ENCODE peak calls at places on chromosomes 11 and 22, in six cellular contexts. One of them, this sample, is unnamed.

GRCh38 chr11:2789791-2790580 is 90.2 kb upstream of the KCNQ1OT1 start:
- DNase-seq in neuronal stem cell: no peak
- DNase-seq in mesendoderm: no peak
- DNase-seq in H1: no peak
- DNase-seq in mesenchymal stem cell: no peak
- DNase-seq in H9: no peak
- DNase-seq in this sample: no peak

GRCh38 chr11:115500547-115501503 is 3.4 kb downstream of the CADM1 start:
- DNase-seq in neuronal stem cell: peak
- DNase-seq in mesendoderm: peak
- DNase-seq in H1: no peak
- DNase-seq in mesenchymal stem cell: no peak
- DNase-seq in H9: no peak
- DNase-seq in this sample: no peak

GRCh38 chr22:42080287-42080686 is 787 bp downstream of the SMDT1 start:
- DNase-seq in neuronal stem cell: no peak
- DNase-seq in mesendoderm: peak
- DNase-seq in H1: no peak
- DNase-seq in mesenchymal stem cell: peak
- DNase-seq in H9: no peak
- DNase-seq in this sample: peak

GRCh38 chr11:103907548-103908455 is 128.6 kb upstream of the DDI1 start:
- DNase-seq in neuronal stem cell: no peak
- DNase-seq in mesendoderm: no peak
- DNase-seq in H1: no peak
- DNase-seq in mesenchymal stem cell: peak
- DNase-seq in H9: no peak
- DNase-seq in this sample: peak

GRCh38 chr11:128463386-128463829 is 124.0 kb downstream of the ETS1 start:
- DNase-seq in neuronal stem cell: no peak
- DNase-seq in mesendoderm: peak
- DNase-seq in H1: no peak
- DNase-seq in mesenchymal stem cell: peak
- DNase-seq in H9: no peak
- DNase-seq in this sample: peak

GRCh38 chr11:10600570-10601248 is 32.2 kb upstream of the LYVE1 start:
- DNase-seq in neuronal stem cell: no peak
- DNase-seq in mesendoderm: no peak
- DNase-seq in H1: no peak
- DNase-seq in mesenchymal stem cell: no peak
- DNase-seq in H9: no peak
- DNase-seq in this sample: no peak

GRCh38 chr11:96200243-96200642 is 142.8 kb downstream of the MAML2 start:
- DNase-seq in neuronal stem cell: no peak
- DNase-seq in mesendoderm: peak
- DNase-seq in H1: no peak
- DNase-seq in mesenchymal stem cell: peak
- DNase-seq in H9: no peak
- DNase-seq in this sample: peak

GRCh38 chr22:31143038-31143437 is 2.7 kb upstream of the PLA2G3 start:
- DNase-seq in neuronal stem cell: no peak
- DNase-seq in mesendoderm: no peak
- DNase-seq in H1: no peak
- DNase-seq in mesenchymal stem cell: no peak
- DNase-seq in H9: peak
- DNase-seq in this sample: no peak

GRCh38 chr11:67544591-67545242 is 21.5 kb upstream of the CABP2 start:
- DNase-seq in neuronal stem cell: no peak
- DNase-seq in mesendoderm: no peak
- DNase-seq in H1: no peak
- DNase-seq in mesenchymal stem cell: no peak
- DNase-seq in H9: no peak
- DNase-seq in this sample: no peak

GRCh38 chr22:42304021-42304790 is 33.8 kb upstream of the TCF20 start:
- DNase-seq in neuronal stem cell: no peak
- DNase-seq in mesendoderm: no peak
- DNase-seq in H1: no peak
- DNase-seq in mesenchymal stem cell: no peak
- DNase-seq in H9: no peak
- DNase-seq in this sample: no peak

GRCh38 chr11:45876401-45876800 is 9.1 kb upstream of the MAPK8IP1 start:
- DNase-seq in neuronal stem cell: no peak
- DNase-seq in mesendoderm: peak
- DNase-seq in H1: no peak
- DNase-seq in mesenchymal stem cell: no peak
- DNase-seq in H9: no peak
- DNase-seq in this sample: no peak

GRCh38 chr11:30474151-30474954 is 111.8 kb downstream of the MPPED2 start:
- DNase-seq in neuronal stem cell: no peak
- DNase-seq in mesendoderm: peak
- DNase-seq in H1: no peak
- DNase-seq in mesenchymal stem cell: no peak
- DNase-seq in H9: no peak
- DNase-seq in this sample: no peak

GRCh38 chr11:126585388-126586302 is 230.2 kb downstream of the ST3GAL4 start:
- DNase-seq in neuronal stem cell: no peak
- DNase-seq in mesendoderm: peak
- DNase-seq in H1: no peak
- DNase-seq in mesenchymal stem cell: peak
- DNase-seq in H9: peak
- DNase-seq in this sample: peak

GRCh38 chr11:79520086-79520485 is 79.3 kb upstream of the TENM4 start:
- DNase-seq in neuronal stem cell: no peak
- DNase-seq in mesendoderm: no peak
- DNase-seq in H1: no peak
- DNase-seq in mesenchymal stem cell: no peak
- DNase-seq in H9: no peak
- DNase-seq in this sample: no peak

GRCh38 chr11:126058090-126058489 is 4.6 kb downstream of the CDON start:
- DNase-seq in neuronal stem cell: no peak
- DNase-seq in mesendoderm: no peak
- DNase-seq in H1: no peak
- DNase-seq in mesenchymal stem cell: no peak
- DNase-seq in H9: no peak
- DNase-seq in this sample: no peak

GRCh38 chr22:37933711-37934376 is 19.6 kb downstream of the C22orf23 start:
- DNase-seq in neuronal stem cell: peak
- DNase-seq in mesendoderm: peak
- DNase-seq in H1: peak
- DNase-seq in mesenchymal stem cell: peak
- DNase-seq in H9: peak
- DNase-seq in this sample: peak

GRCh38 chr11:4886186-4886585 is 4.5 kb downstream of the OR51T1 start:
- DNase-seq in neuronal stem cell: no peak
- DNase-seq in mesendoderm: no peak
- DNase-seq in H1: no peak
- DNase-seq in mesenchymal stem cell: no peak
- DNase-seq in H9: no peak
- DNase-seq in this sample: no peak

GRCh38 chr11:15327786-15328231 is 213.1 kb downstream of the INSC start:
- DNase-seq in neuronal stem cell: peak
- DNase-seq in mesendoderm: peak
- DNase-seq in H1: peak
- DNase-seq in mesenchymal stem cell: peak
- DNase-seq in H9: peak
- DNase-seq in this sample: peak

GRCh38 chr11:65498042-65498726 is 661 bp upstream of the MALAT1 start:
- DNase-seq in neuronal stem cell: no peak
- DNase-seq in mesendoderm: peak
- DNase-seq in H1: peak
- DNase-seq in mesenchymal stem cell: peak
- DNase-seq in H9: no peak
- DNase-seq in this sample: peak

GRCh38 chr22:29661355-29661754 is 57.9 kb downstream of the NF2 start:
- DNase-seq in neuronal stem cell: no peak
- DNase-seq in mesendoderm: no peak
- DNase-seq in H1: no peak
- DNase-seq in mesenchymal stem cell: no peak
- DNase-seq in H9: no peak
- DNase-seq in this sample: peak

GRCh38 chr11:45144126-45145082 is 2.0 kb upstream of the PRDM11 start:
- DNase-seq in neuronal stem cell: no peak
- DNase-seq in mesendoderm: no peak
- DNase-seq in H1: no peak
- DNase-seq in mesenchymal stem cell: no peak
- DNase-seq in H9: peak
- DNase-seq in this sample: no peak

GRCh38 chr11:65870706-65871681 is 1.6 kb downstream of the EFEMP2 start:
- DNase-seq in neuronal stem cell: no peak
- DNase-seq in mesendoderm: no peak
- DNase-seq in H1: no peak
- DNase-seq in mesenchymal stem cell: peak
- DNase-seq in H9: no peak
- DNase-seq in this sample: no peak

GRCh38 chr22:30337461-30337778 is 10.7 kb upstream of the TBC1D10A start:
- DNase-seq in neuronal stem cell: no peak
- DNase-seq in mesendoderm: no peak
- DNase-seq in H1: no peak
- DNase-seq in mesenchymal stem cell: no peak
- DNase-seq in H9: no peak
- DNase-seq in this sample: no peak

GRCh38 chr22:36452473-36453265 is 28.8 kb downstream of the TXN2 start:
- DNase-seq in neuronal stem cell: no peak
- DNase-seq in mesendoderm: no peak
- DNase-seq in H1: no peak
- DNase-seq in mesenchymal stem cell: no peak
- DNase-seq in H9: no peak
- DNase-seq in this sample: no peak

GRCh38 chr22:20316844-20317401 is 2.9 kb downstream of the DGCR6L start:
- DNase-seq in neuronal stem cell: no peak
- DNase-seq in mesendoderm: no peak
- DNase-seq in H1: peak
- DNase-seq in mesenchymal stem cell: no peak
- DNase-seq in H9: no peak
- DNase-seq in this sample: no peak

GRCh38 chr11:95715777-95716241 is 73.8 kb downstream of the FAM76B start:
- DNase-seq in neuronal stem cell: no peak
- DNase-seq in mesendoderm: no peak
- DNase-seq in H1: no peak
- DNase-seq in mesenchymal stem cell: no peak
- DNase-seq in H9: no peak
- DNase-seq in this sample: no peak

DNA sequence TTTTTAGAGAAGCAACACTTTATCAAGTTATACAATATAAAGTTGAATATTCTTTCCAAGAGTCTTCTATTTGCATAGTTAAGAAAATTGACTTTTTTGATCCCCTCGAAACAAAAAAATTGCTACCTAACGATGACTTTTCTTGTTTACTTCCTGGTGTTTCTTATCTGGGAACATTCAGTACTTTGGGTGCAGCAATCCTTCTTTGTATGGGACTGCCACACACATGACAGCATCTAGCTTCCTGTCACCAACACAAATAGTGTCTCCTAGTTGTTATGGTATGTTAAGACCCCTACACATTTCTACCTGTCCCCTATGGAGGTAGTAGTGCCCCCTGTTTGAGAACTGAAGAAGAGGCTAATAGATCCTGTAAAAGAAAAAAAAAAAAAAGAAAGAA is 841.7 kb upstream of the FAT3 start:
- DNase-seq in neuronal stem cell: no peak
- DNase-seq in mesendoderm: no peak
- DNase-seq in H1: no peak
- DNase-seq in mesenchymal stem cell: no peak
- DNase-seq in H9: no peak
- DNase-seq in this sample: no peak
- H3K23ac ChIP-seq in neuronal stem cell: no peak
- H3K23ac ChIP-seq in mesendoderm: no peak
- H3K23ac ChIP-seq in H1: no peak
- H3K23ac ChIP-seq in mesenchymal stem cell: no peak
- H3K23ac ChIP-seq in H9: no peak
- H3K23ac ChIP-seq in this sample: no peak

GRCh38 chr11:62709262-62710000 is 2.0 kb downstream of the GNG3 start:
- DNase-seq in neuronal stem cell: peak
- DNase-seq in mesendoderm: peak
- DNase-seq in H1: peak
- DNase-seq in mesenchymal stem cell: peak
- DNase-seq in H9: peak
- DNase-seq in this sample: peak

GRCh38 chr11:62713343-62713742 is 5.9 kb downstream of the GNG3 start:
- DNase-seq in neuronal stem cell: no peak
- DNase-seq in mesendoderm: peak
- DNase-seq in H1: no peak
- DNase-seq in mesenchymal stem cell: no peak
- DNase-seq in H9: no peak
- DNase-seq in this sample: no peak

GRCh38 chr11:62712861-62713260 is 5.4 kb downstream of the GNG3 start:
- DNase-seq in neuronal stem cell: no peak
- DNase-seq in mesendoderm: no peak
- DNase-seq in H1: no peak
- DNase-seq in mesenchymal stem cell: no peak
- DNase-seq in H9: no peak
- DNase-seq in this sample: no peak

GRCh38 chr11:62710001-62710345 is 2.5 kb downstream of the GNG3 start:
- DNase-seq in neuronal stem cell: no peak
- DNase-seq in mesendoderm: no peak
- DNase-seq in H1: no peak
- DNase-seq in mesenchymal stem cell: peak
- DNase-seq in H9: no peak
- DNase-seq in this sample: no peak

GRCh38 chr11:62712413-62712812 is 4.9 kb downstream of the GNG3 start:
- DNase-seq in neuronal stem cell: no peak
- DNase-seq in mesendoderm: no peak
- DNase-seq in H1: no peak
- DNase-seq in mesenchymal stem cell: no peak
- DNase-seq in H9: no peak
- DNase-seq in this sample: peak
- H2BK15ac ChIP-seq in neuronal stem cell: no peak
- H2BK15ac ChIP-seq in mesendoderm: no peak
- H2BK15ac ChIP-seq in H1: no peak
- H2BK15ac ChIP-seq in mesenchymal stem cell: no peak
- H2BK15ac ChIP-seq in H9: no peak
- H2BK15ac ChIP-seq in this sample: no peak

DNA sequence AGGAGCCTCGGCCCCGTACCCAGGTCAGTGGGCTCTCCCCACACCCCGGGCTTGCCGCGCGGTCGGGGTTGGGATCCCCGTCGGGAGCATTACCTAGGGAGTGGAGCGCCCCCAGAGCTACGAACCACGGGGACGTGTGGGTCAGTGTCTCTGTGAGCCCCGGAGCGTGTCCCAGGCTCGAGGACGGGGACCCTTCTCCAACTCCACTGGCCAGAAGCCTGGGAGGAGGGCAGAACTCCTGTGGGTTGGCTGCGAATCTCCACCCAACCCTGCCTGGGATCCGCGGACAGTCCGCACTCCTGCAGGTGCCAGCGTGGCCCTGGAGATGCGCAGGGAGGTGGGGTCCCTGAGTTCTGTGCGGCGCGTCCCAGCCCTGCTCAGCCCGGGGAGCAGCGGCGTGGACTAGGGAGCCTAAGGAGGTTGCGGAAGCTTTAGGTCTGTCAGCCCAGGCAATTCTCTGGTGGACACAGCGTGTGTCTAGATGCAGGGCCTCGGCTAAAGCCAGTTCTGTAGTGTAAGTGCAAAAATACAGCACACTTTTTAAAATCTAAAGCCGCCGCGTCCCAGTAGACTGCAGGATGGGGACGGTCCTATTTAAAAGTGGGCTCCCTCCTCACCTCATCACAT is 413 bp downstream of the PPFIBP2 start:
- DNase-seq in neuronal stem cell: no peak
- DNase-seq in mesendoderm: no peak
- DNase-seq in H1: no peak
- DNase-seq in mesenchymal stem cell: peak
- DNase-seq in H9: no peak
- DNase-seq in this sample: no peak
- H3K9ac ChIP-seq in neuronal stem cell: peak
- H3K9ac ChIP-seq in mesendoderm: peak
- H3K9ac ChIP-seq in H1: no peak
- H3K9ac ChIP-seq in mesenchymal stem cell: peak
- H3K9ac ChIP-seq in H9: no peak
- H3K9ac ChIP-seq in this sample: no peak

GRCh38 chr11:34483475-34483874 is 30.1 kb downstream of the ELF5 start:
- DNase-seq in neuronal stem cell: no peak
- DNase-seq in mesendoderm: no peak
- DNase-seq in H1: no peak
- DNase-seq in mesenchymal stem cell: no peak
- DNase-seq in H9: no peak
- DNase-seq in this sample: no peak
- H3K23ac ChIP-seq in neuronal stem cell: no peak
- H3K23ac ChIP-seq in mesendoderm: no peak
- H3K23ac ChIP-seq in H1: no peak
- H3K23ac ChIP-seq in mesenchymal stem cell: no peak
- H3K23ac ChIP-seq in H9: no peak
- H3K23ac ChIP-seq in this sample: no peak